ENCODE peak calls at places on chromosomes 11 and 22, in seven cellular contexts. G is iris pigment epithelial cell; R is occipital lobe; L is neural crest cell; P is stimulated activated CD4-positive, alpha-beta T cell treated with anti-CD3 and anti-CD28 coated beads, Interleukin-4, amount 100 ng/mL, for 48 hours; H is activated CD4-positive, CD25-positive, alpha-beta regulatory T cell; J is AG09319. Y is an unnamed sample.

GRCh38 chr22:46066691-46067090 is 83.6 kb upstream of the PPARA start:
- DNase-seq in G (no peak), R (no peak), L (no peak), P (no peak), H (no peak), J (no peak), Y (no peak)

GRCh38 chr11:75809991-75810390 is 5.0 kb upstream of the UVRAG start:
- DNase-seq in G (no peak), R (no peak), L (no peak), P (no peak), H (no peak), J (no peak), Y (no peak)

GRCh38 chr11:125155100-125155444 is 9.5 kb upstream of the PKNOX2 start:
- DNase-seq in G (no peak), R (no peak), L (no peak), P (no peak), H (no peak), J (no peak), Y (no peak)

GRCh38 chr11:2445107-2445947 is 519 bp downstream of the KCNQ1 start:
- DNase-seq in G (no peak), R (no peak), L (no peak), P (no peak), H (no peak), J (no peak), Y (no peak)

GRCh38 chr11:96197221-96197620 is 145.8 kb downstream of the MAML2 start:
- DNase-seq in G (peak; percentile 27), R (no peak), L (no peak), P (no peak), H (no peak), J (no peak), Y (no peak)

GRCh38 chr11:10809373-10810199 is 860 bp upstream of the EIF4G2 start:
- DNase-seq in G (peak; percentile 68), R (peak; percentile 57), L (no peak), P (no peak), H (peak; percentile 41), J (peak; percentile 28), Y (peak; percentile 54)

GRCh38 chr11:87263439-87263838 is 225.7 kb downstream of the TMEM135 start:
- DNase-seq in G (no peak), R (no peak), L (no peak), P (no peak), H (no peak), J (no peak), Y (no peak)

GRCh38 chr11:100240051-100240450 is 447.0 kb upstream of the ARHGAP42 start:
- DNase-seq in G (no peak), R (no peak), L (no peak), P (no peak), H (no peak), J (no peak), Y (no peak)

Y was measured in caudate nucleus.